ENCODE peak calls at places on chromosomes 5 and 9, in four cellular contexts. K is gastrocnemius medialis, P is sigmoid colon, S is cardiac muscle cell. F is an unnamed sample.

GRCh38 chr5:9661316-9662015 is 31.3 kb upstream of the TAS2R1 start:
- DNase-seq in S (no peak), P (no peak), K (no peak), F (no peak)

GRCh38 chr5:111922344-111922743 is 165.3 kb upstream of the NREP start:
- DNase-seq in P (no peak), S (no peak), K (no peak), F (no peak)

GRCh38 chr5:147339313-147339712 is 104.5 kb downstream of the STK32A start:
- DNase-seq in P (no peak), K (no peak), S (no peak), F (no peak)

GRCh38 chr9:86368871-86369521 is 14.8 kb upstream of the TUT7 start:
- DNase-seq in S (peak), P (no peak), K (no peak), F (no peak)

GRCh38 chr5:146447734-146448380 is 724 bp downstream of the TCERG1 start:
- DNase-seq in K (no peak), P (no peak), S (peak), F (peak)

GRCh38 chr5:175444060-175444904 is at the start of gene DRD1:
- DNase-seq in P (no peak), K (no peak), S (peak), F (peak)

GRCh38 chr5:143887901-143888648 is 76.1 kb downstream of the HMHB1 start:
- DNase-seq in K (no peak), S (peak), P (no peak), F (no peak)

GRCh38 chr5:100731768-100732167 is 171.3 kb downstream of the ST8SIA4 start:
- DNase-seq in P (no peak), K (no peak), S (no peak), F (peak)

GRCh38 chr5:168656633-168657032 is 77.5 kb upstream of the PANK3 start:
- DNase-seq in K (no peak), P (no peak), S (peak), F (no peak)

GRCh38 chr5:126044111-126044668 is 379.0 kb upstream of the GRAMD2B start:
- DNase-seq in K (no peak), P (no peak), S (peak), F (no peak)

GRCh38 chr5:200985-201384 is 9.7 kb downstream of the LRRC14B start:
- DNase-seq in S (no peak), P (no peak), K (no peak), F (no peak)

GRCh38 chr9:126565336-126566128 is 48.2 kb upstream of the LMX1B start:
- DNase-seq in S (no peak), K (no peak), P (no peak), F (no peak)

GRCh38 chr5:53820119-53820801 is 259.8 kb downstream of the NDUFS4 start:
- DNase-seq in P (no peak), K (no peak), S (no peak), F (no peak)

GRCh38 chr5:113846941-113847340 is 333.4 kb downstream of the YTHDC2 start:
- DNase-seq in P (no peak), K (no peak), S (no peak), F (no peak)

GRCh38 chr5:2757563-2758311 is 6.3 kb upstream of the IRX2 start:
- DNase-seq in P (no peak), K (no peak), S (peak), F (no peak)

GRCh38 chr5:83589786-83590185 is 118.2 kb downstream of the VCAN start:
- DNase-seq in K (no peak), S (no peak), P (no peak), F (no peak)

GRCh38 chr5:159936686-159937329 is 20.5 kb downstream of the ADRA1B start:
- DNase-seq in S (no peak), K (no peak), P (no peak), F (no peak)

GRCh38 chr9:93589688-93590087 is 13.3 kb downstream of the PHF2 start:
- DNase-seq in P (no peak), S (peak), K (no peak), F (no peak)

GRCh38 chr5:9617191-9617590 is 13.0 kb downstream of the TAS2R1 start:
- DNase-seq in S (no peak), K (no peak), P (no peak), F (no peak)

GRCh38 chr5:161176221-161176620 is 324.2 kb upstream of the ATP10B start:
- DNase-seq in P (no peak), K (no peak), S (no peak), F (no peak)

GRCh38 chr5:94748212-94748611 is 129.7 kb downstream of the SLF1 start:
- DNase-seq in S (no peak), K (no peak), P (no peak), F (peak)

GRCh38 chr9:93235278-93235960 is 51.5 kb downstream of the WNK2 start:
- DNase-seq in P (no peak), K (no peak), S (no peak), F (no peak)

GRCh38 chr5:36150676-36151433 is 832 bp downstream of the LMBRD2 start:
- DNase-seq in K (no peak), S (peak), P (no peak), F (peak)

GRCh38 chr5:10330511-10331105 is 22.9 kb upstream of the MARCHF6 start:
- DNase-seq in P (no peak), K (no peak), S (no peak), F (no peak)

GRCh38 chr5:172646716-172647285 is 5.7 kb downstream of the NEURL1B start:
- DNase-seq in K (no peak), P (peak), S (peak), F (no peak)

GRCh38 chr9:93301291-93301811 is 117.4 kb downstream of the WNK2 start:
- DNase-seq in P (peak), S (no peak), K (no peak), F (no peak)

GRCh38 chr5:15592728-15593127 is 92.7 kb downstream of the FBXL7 start:
- DNase-seq in P (no peak), K (no peak), S (no peak), F (no peak)

GRCh38 chr5:159286420-159287035 is 23.4 kb downstream of the UBLCP1 start:
- DNase-seq in P (no peak), S (peak), K (no peak), F (no peak)

GRCh38 chr5:133528841-133529240 is 83.5 kb downstream of the FSTL4 start:
- DNase-seq in S (no peak), K (no peak), P (no peak), F (no peak)

DNA sequence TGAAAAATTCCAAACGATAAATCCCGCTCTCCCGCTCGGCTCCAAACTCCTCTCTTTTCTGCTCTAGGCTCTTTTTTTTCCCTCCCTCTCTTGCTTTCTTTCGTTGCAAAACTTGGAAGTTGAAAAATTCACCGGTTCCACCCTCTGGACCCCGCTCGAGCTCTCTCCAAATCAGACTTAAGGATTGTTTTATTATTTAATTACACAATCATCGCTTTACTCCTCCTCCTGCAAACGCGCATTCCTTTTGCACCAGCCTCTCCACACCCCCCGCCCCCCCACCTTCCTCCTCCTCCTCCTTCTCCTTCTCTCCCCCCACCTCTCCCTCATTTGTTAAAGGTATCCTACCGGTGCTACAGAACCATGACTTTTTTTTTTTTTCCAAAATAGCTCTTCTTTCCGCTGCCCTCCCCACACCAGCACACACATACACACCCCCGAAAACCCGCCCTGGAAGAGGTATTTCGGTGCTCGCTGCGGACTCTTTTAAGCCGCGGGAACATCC is 535 bp upstream of the NFIB start:
- DNase-seq in S (peak), K (peak), P (peak), F (no peak)
- H3K4me3 ChIP-seq in S (peak), K (peak), P (peak), F (no peak)

GRCh38 chr5:91007251-91007650 is 375.9 kb downstream of the ARRDC3 start:
- DNase-seq in K (no peak), S (no peak), P (no peak), F (no peak)

GRCh38 chr5:91011029-91011428 is 372.1 kb downstream of the ARRDC3 start:
- DNase-seq in K (no peak), P (no peak), S (no peak), F (no peak)

GRCh38 chr5:91007780-91008402 is 375.2 kb downstream of the ARRDC3 start:
- DNase-seq in S (no peak), K (no peak), P (no peak), F (no peak)

GRCh38 chr5:91006708-91007107 is 376.4 kb downstream of the ARRDC3 start:
- DNase-seq in S (no peak), P (no peak), K (no peak), F (no peak)

GRCh38 chr5:91010090-91010489 is 373.0 kb downstream of the ARRDC3 start:
- DNase-seq in P (no peak), K (no peak), S (no peak), F (no peak)
- H3K27ac ChIP-seq in P (no peak), K (no peak), S (no peak), F (no peak)

GRCh38 chr9:127844821-127845359 is 9.6 kb downstream of the ENG start:
- DNase-seq in K (no peak), P (no peak), S (peak), F (no peak)
- H3K4me3 ChIP-seq in K (no peak), P (no peak), S (no peak), F (no peak)

GRCh38 chr9:4108708-4109444 is 191.0 kb downstream of the GLIS3 start:
- DNase-seq in P (no peak), K (no peak), S (no peak), F (no peak)

GRCh38 chr9:4113711-4114110 is 186.2 kb downstream of the GLIS3 start:
- DNase-seq in P (no peak), S (no peak), K (no peak), F (no peak)

GRCh38 chr9:4114569-4115505 is 185.0 kb downstream of the GLIS3 start:
- DNase-seq in S (peak), P (no peak), K (no peak), F (no peak)

GRCh38 chr9:4110562-4110961 is 189.3 kb downstream of the GLIS3 start:
- DNase-seq in P (no peak), K (no peak), S (no peak), F (no peak)

DNA sequence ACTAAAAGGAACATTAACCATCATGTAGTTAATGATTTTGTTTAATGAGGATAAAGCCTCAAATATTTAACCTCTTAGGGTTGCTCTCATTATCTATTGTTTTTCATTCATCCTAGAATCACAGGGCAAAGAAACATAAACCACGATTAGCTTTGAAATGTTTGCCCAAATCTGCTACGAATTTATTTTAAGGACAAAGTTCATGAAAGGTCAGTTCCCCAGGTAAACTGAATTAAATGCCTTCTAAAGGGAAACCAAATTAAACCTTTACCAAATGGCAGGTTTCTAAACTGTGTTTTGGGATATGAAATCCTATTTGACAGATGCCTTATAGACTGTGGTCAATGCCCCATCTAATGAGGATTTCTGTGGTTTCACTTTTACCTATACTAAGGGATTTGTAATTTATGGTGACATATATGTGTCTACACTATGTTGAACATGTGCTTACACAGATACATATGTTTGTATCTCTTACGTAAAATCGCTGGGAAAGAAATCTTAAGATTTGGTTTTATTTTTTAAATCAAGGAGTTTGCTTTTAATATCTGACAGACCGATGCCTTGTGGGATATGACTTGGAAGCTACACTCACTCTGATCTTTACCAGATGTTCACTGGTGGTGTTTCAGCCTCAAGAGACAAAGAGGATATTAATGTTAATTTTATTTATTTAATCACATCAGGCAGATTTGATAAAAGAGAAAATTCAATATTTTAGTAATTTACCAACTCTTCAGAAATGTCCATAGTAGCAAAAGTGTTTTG is 188.5 kb downstream of the GLIS3 start:
- DNase-seq in P (no peak), K (no peak), S (no peak), F (no peak)
- H3K27ac ChIP-seq in P (peak), K (no peak), S (no peak), F (no peak)

GRCh38 chr5:4375640-4376039 is 764.5 kb upstream of the ADAMTS16 start:
- DNase-seq in K (no peak), P (no peak), S (no peak), F (no peak)
- H3K4me3 ChIP-seq in K (no peak), P (no peak), S (no peak), F (no peak)

DNA sequence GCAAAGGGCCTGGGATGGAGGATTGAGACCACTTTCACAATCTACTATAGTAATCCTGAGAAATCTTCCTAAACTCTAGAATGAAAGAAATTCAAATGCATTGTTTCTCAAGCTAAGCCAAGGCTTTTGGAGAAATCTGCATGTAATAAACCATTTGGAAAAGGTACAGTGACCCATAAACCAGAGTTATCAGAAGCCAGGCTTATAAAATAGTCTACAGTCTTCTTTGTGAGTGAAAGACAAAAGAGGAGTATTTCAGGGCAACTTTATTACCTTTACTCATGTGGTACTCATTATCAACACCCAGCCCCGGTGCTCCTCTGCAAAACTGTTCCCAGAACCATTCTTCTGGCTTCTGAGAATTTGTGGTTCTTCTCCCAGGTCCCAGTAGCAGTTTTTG is 87.0 kb downstream of the GALNT10 start:
- DNase-seq in S (no peak), P (no peak), K (no peak), F (no peak)
- H3K27ac ChIP-seq in S (no peak), P (peak), K (no peak), F (no peak)

F was measured in CD4-positive, CD25-positive, alpha-beta regulatory T cell.